ENCODE peak calls at places on chromosomes 2 and 18, in nine cellular contexts. One of them, this sample, is unnamed.

GRCh38 chr2:145284551-145284950 is 764.6 kb upstream of the ZEB2 start:
- DNase-seq in lower leg skin: no peak
- DNase-seq in GM23338: no peak
- DNase-seq in endodermal cell: no peak
- DNase-seq in activated CD8-positive, alpha-beta memory T cell treated with anti-CD3 and anti-CD28 coated beads for 1 hour: no peak
- DNase-seq in head of caudate nucleus: no peak
- DNase-seq in GM06990: no peak
- DNase-seq in activated CD4-positive, alpha-beta T cell treated with anti-CD3 and anti-CD28 coated beads for 36 hours: no peak
- DNase-seq in 8988T: no peak
- DNase-seq in this sample: no peak

GRCh38 chr2:96251721-96252292 is 14.0 kb downstream of the TMEM127 start:
- DNase-seq in lower leg skin: no peak
- DNase-seq in GM23338: peak; percentile 28
- DNase-seq in endodermal cell: peak; percentile 75
- DNase-seq in activated CD8-positive, alpha-beta memory T cell treated with anti-CD3 and anti-CD28 coated beads for 1 hour: no peak
- DNase-seq in head of caudate nucleus: peak; percentile 56
- DNase-seq in GM06990: no peak
- DNase-seq in activated CD4-positive, alpha-beta T cell treated with anti-CD3 and anti-CD28 coated beads for 36 hours: no peak
- DNase-seq in 8988T: no peak
- DNase-seq in this sample: no peak

GRCh38 chr2:3636586-3637310 is 21.3 kb upstream of the ALLC start:
- DNase-seq in lower leg skin: no peak
- DNase-seq in GM23338: no peak
- DNase-seq in endodermal cell: peak; percentile 36
- DNase-seq in activated CD8-positive, alpha-beta memory T cell treated with anti-CD3 and anti-CD28 coated beads for 1 hour: no peak
- DNase-seq in head of caudate nucleus: peak; percentile 5
- DNase-seq in GM06990: no peak
- DNase-seq in activated CD4-positive, alpha-beta T cell treated with anti-CD3 and anti-CD28 coated beads for 36 hours: no peak
- DNase-seq in 8988T: no peak
- DNase-seq in this sample: no peak

GRCh38 chr2:221025397-221025796 is 546.7 kb downstream of the EPHA4 start:
- DNase-seq in lower leg skin: no peak
- DNase-seq in GM23338: no peak
- DNase-seq in endodermal cell: no peak
- DNase-seq in activated CD8-positive, alpha-beta memory T cell treated with anti-CD3 and anti-CD28 coated beads for 1 hour: no peak
- DNase-seq in head of caudate nucleus: no peak
- DNase-seq in GM06990: no peak
- DNase-seq in activated CD4-positive, alpha-beta T cell treated with anti-CD3 and anti-CD28 coated beads for 36 hours: no peak
- DNase-seq in 8988T: no peak
- DNase-seq in this sample: no peak

GRCh38 chr2:8494589-8494988 is 187.3 kb upstream of the ID2 start:
- DNase-seq in lower leg skin: no peak
- DNase-seq in GM23338: no peak
- DNase-seq in endodermal cell: no peak
- DNase-seq in activated CD8-positive, alpha-beta memory T cell treated with anti-CD3 and anti-CD28 coated beads for 1 hour: no peak
- DNase-seq in head of caudate nucleus: no peak
- DNase-seq in GM06990: no peak
- DNase-seq in activated CD4-positive, alpha-beta T cell treated with anti-CD3 and anti-CD28 coated beads for 36 hours: no peak
- DNase-seq in 8988T: no peak
- DNase-seq in this sample: no peak

GRCh38 chr18:37578886-37579513 is 13.4 kb upstream of the CELF4 start:
- DNase-seq in lower leg skin: peak; percentile 42
- DNase-seq in GM23338: peak; percentile 47
- DNase-seq in endodermal cell: peak; percentile 52
- DNase-seq in activated CD8-positive, alpha-beta memory T cell treated with anti-CD3 and anti-CD28 coated beads for 1 hour: no peak
- DNase-seq in head of caudate nucleus: no peak
- DNase-seq in GM06990: no peak
- DNase-seq in activated CD4-positive, alpha-beta T cell treated with anti-CD3 and anti-CD28 coated beads for 36 hours: peak; percentile 32
- DNase-seq in 8988T: no peak
- DNase-seq in this sample: no peak

GRCh38 chr2:65199891-65200290 is 27.7 kb upstream of the ACTR2 start:
- DNase-seq in lower leg skin: no peak
- DNase-seq in GM23338: no peak
- DNase-seq in endodermal cell: no peak
- DNase-seq in activated CD8-positive, alpha-beta memory T cell treated with anti-CD3 and anti-CD28 coated beads for 1 hour: no peak
- DNase-seq in head of caudate nucleus: no peak
- DNase-seq in GM06990: no peak
- DNase-seq in activated CD4-positive, alpha-beta T cell treated with anti-CD3 and anti-CD28 coated beads for 36 hours: no peak
- DNase-seq in 8988T: no peak
- DNase-seq in this sample: no peak

GRCh38 chr2:64812298-64812697 is 158.6 kb upstream of the SERTAD2 start:
- DNase-seq in lower leg skin: no peak
- DNase-seq in GM23338: no peak
- DNase-seq in endodermal cell: no peak
- DNase-seq in activated CD8-positive, alpha-beta memory T cell treated with anti-CD3 and anti-CD28 coated beads for 1 hour: no peak
- DNase-seq in head of caudate nucleus: no peak
- DNase-seq in GM06990: no peak
- DNase-seq in activated CD4-positive, alpha-beta T cell treated with anti-CD3 and anti-CD28 coated beads for 36 hours: no peak
- DNase-seq in 8988T: no peak
- DNase-seq in this sample: no peak

GRCh38 chr2:9360701-9361100 is 62.6 kb downstream of the ITGB1BP1 start:
- DNase-seq in lower leg skin: no peak
- DNase-seq in GM23338: no peak
- DNase-seq in endodermal cell: no peak
- DNase-seq in activated CD8-positive, alpha-beta memory T cell treated with anti-CD3 and anti-CD28 coated beads for 1 hour: no peak
- DNase-seq in head of caudate nucleus: no peak
- DNase-seq in GM06990: no peak
- DNase-seq in activated CD4-positive, alpha-beta T cell treated with anti-CD3 and anti-CD28 coated beads for 36 hours: no peak
- DNase-seq in 8988T: no peak
- DNase-seq in this sample: no peak

GRCh38 chr18:45993441-45993840 is 26.3 kb upstream of the EPG5 start:
- DNase-seq in lower leg skin: no peak
- DNase-seq in GM23338: no peak
- DNase-seq in endodermal cell: no peak
- DNase-seq in activated CD8-positive, alpha-beta memory T cell treated with anti-CD3 and anti-CD28 coated beads for 1 hour: no peak
- DNase-seq in head of caudate nucleus: no peak
- DNase-seq in GM06990: no peak
- DNase-seq in activated CD4-positive, alpha-beta T cell treated with anti-CD3 and anti-CD28 coated beads for 36 hours: no peak
- DNase-seq in 8988T: peak; percentile 28
- DNase-seq in this sample: no peak

GRCh38 chr2:235458839-235459273 is 35.0 kb upstream of the AGAP1 start:
- DNase-seq in lower leg skin: no peak
- DNase-seq in GM23338: no peak
- DNase-seq in endodermal cell: no peak
- DNase-seq in activated CD8-positive, alpha-beta memory T cell treated with anti-CD3 and anti-CD28 coated beads for 1 hour: no peak
- DNase-seq in head of caudate nucleus: no peak
- DNase-seq in GM06990: no peak
- DNase-seq in activated CD4-positive, alpha-beta T cell treated with anti-CD3 and anti-CD28 coated beads for 36 hours: no peak
- DNase-seq in 8988T: no peak
- DNase-seq in this sample: no peak

GRCh38 chr2:170524828-170525565 is 190.1 kb upstream of the SP5 start:
- DNase-seq in lower leg skin: no peak
- DNase-seq in GM23338: no peak
- DNase-seq in endodermal cell: no peak
- DNase-seq in activated CD8-positive, alpha-beta memory T cell treated with anti-CD3 and anti-CD28 coated beads for 1 hour: no peak
- DNase-seq in head of caudate nucleus: no peak
- DNase-seq in GM06990: no peak
- DNase-seq in activated CD4-positive, alpha-beta T cell treated with anti-CD3 and anti-CD28 coated beads for 36 hours: no peak
- DNase-seq in 8988T: no peak
- DNase-seq in this sample: no peak

GRCh38 chr18:26656944-26657536 is 108.7 kb upstream of the KCTD1 start:
- DNase-seq in lower leg skin: peak; percentile 43
- DNase-seq in GM23338: peak; percentile 79
- DNase-seq in endodermal cell: peak; percentile 86
- DNase-seq in activated CD8-positive, alpha-beta memory T cell treated with anti-CD3 and anti-CD28 coated beads for 1 hour: no peak
- DNase-seq in head of caudate nucleus: peak; percentile 81
- DNase-seq in GM06990: peak; percentile 41
- DNase-seq in activated CD4-positive, alpha-beta T cell treated with anti-CD3 and anti-CD28 coated beads for 36 hours: peak; percentile 32
- DNase-seq in 8988T: peak; percentile 43
- DNase-seq in this sample: no peak

GRCh38 chr18:26383454-26384270 is 157.4 kb downstream of the TAF4B start:
- DNase-seq in lower leg skin: no peak
- DNase-seq in GM23338: peak; percentile 69
- DNase-seq in endodermal cell: no peak
- DNase-seq in activated CD8-positive, alpha-beta memory T cell treated with anti-CD3 and anti-CD28 coated beads for 1 hour: no peak
- DNase-seq in head of caudate nucleus: no peak
- DNase-seq in GM06990: no peak
- DNase-seq in activated CD4-positive, alpha-beta T cell treated with anti-CD3 and anti-CD28 coated beads for 36 hours: no peak
- DNase-seq in 8988T: no peak
- DNase-seq in this sample: no peak

GRCh38 chr2:120231564-120231973 is 8.4 kb upstream of the TMEM185B start:
- DNase-seq in lower leg skin: no peak
- DNase-seq in GM23338: no peak
- DNase-seq in endodermal cell: no peak
- DNase-seq in activated CD8-positive, alpha-beta memory T cell treated with anti-CD3 and anti-CD28 coated beads for 1 hour: no peak
- DNase-seq in head of caudate nucleus: no peak
- DNase-seq in GM06990: no peak
- DNase-seq in activated CD4-positive, alpha-beta T cell treated with anti-CD3 and anti-CD28 coated beads for 36 hours: peak; percentile 69
- DNase-seq in 8988T: no peak
- DNase-seq in this sample: no peak

GRCh38 chr2:72993147-72993546 is 75.8 kb downstream of the EMX1 start:
- DNase-seq in lower leg skin: peak; percentile 36
- DNase-seq in GM23338: peak; percentile 87
- DNase-seq in endodermal cell: peak; percentile 81
- DNase-seq in activated CD8-positive, alpha-beta memory T cell treated with anti-CD3 and anti-CD28 coated beads for 1 hour: no peak
- DNase-seq in head of caudate nucleus: peak; percentile 53
- DNase-seq in GM06990: peak; percentile 26
- DNase-seq in activated CD4-positive, alpha-beta T cell treated with anti-CD3 and anti-CD28 coated beads for 36 hours: peak; percentile 50
- DNase-seq in 8988T: peak; percentile 75
- DNase-seq in this sample: no peak

GRCh38 chr2:3303583-3304406 is 73.8 kb downstream of the EIPR1 start:
- DNase-seq in lower leg skin: peak; percentile 83
- DNase-seq in GM23338: peak; percentile 92
- DNase-seq in endodermal cell: peak; percentile 98
- DNase-seq in activated CD8-positive, alpha-beta memory T cell treated with anti-CD3 and anti-CD28 coated beads for 1 hour: peak; percentile 62
- DNase-seq in head of caudate nucleus: peak; percentile 93
- DNase-seq in GM06990: peak; percentile 71
- DNase-seq in activated CD4-positive, alpha-beta T cell treated with anti-CD3 and anti-CD28 coated beads for 36 hours: peak; percentile 90
- DNase-seq in 8988T: peak; percentile 84
- DNase-seq in this sample: peak; percentile 13

GRCh38 chr18:79507076-79507545 is 111.4 kb downstream of the NFATC1 start:
- DNase-seq in lower leg skin: peak; percentile 55
- DNase-seq in GM23338: no peak
- DNase-seq in endodermal cell: peak; percentile 84
- DNase-seq in activated CD8-positive, alpha-beta memory T cell treated with anti-CD3 and anti-CD28 coated beads for 1 hour: no peak
- DNase-seq in head of caudate nucleus: peak; percentile 39
- DNase-seq in GM06990: no peak
- DNase-seq in activated CD4-positive, alpha-beta T cell treated with anti-CD3 and anti-CD28 coated beads for 36 hours: peak; percentile 51
- DNase-seq in 8988T: no peak
- DNase-seq in this sample: no peak

GRCh38 chr2:10304458-10305253 is 2.0 kb downstream of the HPCAL1 start:
- DNase-seq in lower leg skin: no peak
- DNase-seq in GM23338: peak; percentile 43
- DNase-seq in endodermal cell: peak; percentile 63
- DNase-seq in activated CD8-positive, alpha-beta memory T cell treated with anti-CD3 and anti-CD28 coated beads for 1 hour: no peak
- DNase-seq in head of caudate nucleus: no peak
- DNase-seq in GM06990: no peak
- DNase-seq in activated CD4-positive, alpha-beta T cell treated with anti-CD3 and anti-CD28 coated beads for 36 hours: no peak
- DNase-seq in 8988T: no peak
- DNase-seq in this sample: no peak

GRCh38 chr2:182098648-182099047 is 113.0 kb downstream of the PPP1R1C start:
- DNase-seq in lower leg skin: no peak
- DNase-seq in GM23338: no peak
- DNase-seq in endodermal cell: no peak
- DNase-seq in activated CD8-positive, alpha-beta memory T cell treated with anti-CD3 and anti-CD28 coated beads for 1 hour: no peak
- DNase-seq in head of caudate nucleus: no peak
- DNase-seq in GM06990: no peak
- DNase-seq in activated CD4-positive, alpha-beta T cell treated with anti-CD3 and anti-CD28 coated beads for 36 hours: no peak
- DNase-seq in 8988T: no peak
- DNase-seq in this sample: no peak

GRCh38 chr2:174844295-174844708 is 80.0 kb upstream of the CHRNA1 start:
- DNase-seq in lower leg skin: no peak
- DNase-seq in GM23338: no peak
- DNase-seq in endodermal cell: no peak
- DNase-seq in activated CD8-positive, alpha-beta memory T cell treated with anti-CD3 and anti-CD28 coated beads for 1 hour: no peak
- DNase-seq in head of caudate nucleus: no peak
- DNase-seq in GM06990: no peak
- DNase-seq in activated CD4-positive, alpha-beta T cell treated with anti-CD3 and anti-CD28 coated beads for 36 hours: peak; percentile 35
- DNase-seq in 8988T: no peak
- DNase-seq in this sample: no peak